ENCODE peak calls at places on chromosomes 1 and 21, in six cellular contexts. I is K562, V is Calu3, J is Right ventricle myocardium superior, Y is AG08395, L is anterior cingulate cortex. S is an unnamed sample.

GRCh38 chr1:206916000-206916709 is 5.6 kb downstream of the FCMR start:
- DNase-seq in I (no peak), V (no peak), J (no peak), Y (no peak), L (no peak), S (no peak)

GRCh38 chr1:175530981-175531380 is 212.4 kb downstream of the TNR start:
- DNase-seq in I (no peak), V (no peak), J (no peak), Y (no peak), L (no peak), S (no peak)

GRCh38 chr1:33654267-33654832 is 181.9 kb downstream of the ZSCAN20 start:
- DNase-seq in I (peak), V (peak), J (no peak), Y (peak), L (no peak), S (peak)

GRCh38 chr1:39981385-39981784 is 26.4 kb downstream of the MFSD2A start:
- DNase-seq in I (no peak), V (no peak), J (no peak), Y (no peak), L (no peak), S (no peak)

GRCh38 chr1:152153996-152154395 is 5.0 kb downstream of the RPTN start:
- DNase-seq in I (no peak), V (no peak), J (no peak), Y (no peak), L (no peak), S (no peak)

GRCh38 chr1:23980725-23981063 is 567 bp upstream of the SRSF10 start:
- DNase-seq in I (peak), V (peak), J (no peak), Y (peak), L (no peak), S (peak)

GRCh38 chr1:225928186-225929175 is 4.4 kb upstream of the PYCR2 start:
- DNase-seq in I (peak), V (no peak), J (peak), Y (no peak), L (no peak), S (no peak)

GRCh38 chr1:203898458-203899244 is 37.3 kb downstream of the SNRPE start:
- DNase-seq in I (no peak), V (no peak), J (no peak), Y (no peak), L (no peak), S (no peak)

GRCh38 chr1:51926171-51926812 is 47.8 kb upstream of the NRDC start:
- DNase-seq in I (peak), V (no peak), J (no peak), Y (peak), L (no peak), S (peak)

GRCh38 chr1:118151312-118151937 is 33.6 kb downstream of the SPAG17 start:
- DNase-seq in I (peak), V (peak), J (peak), Y (peak), L (peak), S (peak)

GRCh38 chr1:94646786-94647555 is 105.4 kb upstream of the F3 start:
- DNase-seq in I (no peak), V (no peak), J (no peak), Y (no peak), L (no peak), S (no peak)

GRCh38 chr21:15159382-15160020 is 94.7 kb upstream of the NRIP1 start:
- DNase-seq in I (no peak), V (no peak), J (no peak), Y (no peak), L (no peak), S (no peak)

GRCh38 chr1:70403759-70404158 is 7.3 kb upstream of the CTH start:
- DNase-seq in I (no peak), V (no peak), J (no peak), Y (no peak), L (no peak), S (no peak)